ENCODE peak calls at places on chromosomes 2 and 18, in four cellular contexts. One of them, this sample, is unnamed.
A peak's percentile ranks its signal among the peaks of the same experiment; 100 is the strongest.

GRCh38 chr2:212451786-212452200 is 86.8 kb downstream of the ERBB4 start:
- DNase-seq in HepG2: peak; percentile 99
- DNase-seq in H1: no peak
- DNase-seq in K562: no peak
- DNase-seq in this sample: peak; percentile 1

GRCh38 chr2:11995381-11995947 is 249.0 kb downstream of the LPIN1 start:
- DNase-seq in HepG2: no peak
- DNase-seq in H1: no peak
- DNase-seq in K562: no peak
- DNase-seq in this sample: no peak

GRCh38 chr2:75431276-75431675 is 129.5 kb downstream of the EVA1A start:
- DNase-seq in HepG2: no peak
- DNase-seq in H1: no peak
- DNase-seq in K562: no peak
- DNase-seq in this sample: no peak

GRCh38 chr2:53177342-53177741 is 590.3 kb upstream of the CHAC2 start:
- DNase-seq in HepG2: no peak
- DNase-seq in H1: no peak
- DNase-seq in K562: no peak
- DNase-seq in this sample: no peak

GRCh38 chr2:218694405-218695145 is 16.1 kb upstream of the TTLL4 start:
- DNase-seq in HepG2: no peak
- DNase-seq in H1: no peak
- DNase-seq in K562: no peak
- DNase-seq in this sample: no peak

GRCh38 chr2:168422584-168422983 is 33.5 kb upstream of the CERS6 start:
- DNase-seq in HepG2: no peak
- DNase-seq in H1: no peak
- DNase-seq in K562: no peak
- DNase-seq in this sample: no peak

GRCh38 chr2:68251187-68251854 is 1.0 kb downstream of the PPP3R1 start:
- DNase-seq in HepG2: peak; percentile 84
- DNase-seq in H1: peak; percentile 25
- DNase-seq in K562: peak; percentile 88
- DNase-seq in this sample: peak; percentile 86

GRCh38 chr2:242011991-242012764 is 142.6 kb downstream of the RTP5 start:
- DNase-seq in HepG2: no peak
- DNase-seq in H1: no peak
- DNase-seq in K562: no peak
- DNase-seq in this sample: no peak

GRCh38 chr2:88355486-88355885 is 97.0 kb downstream of the FOXI3 start:
- DNase-seq in HepG2: no peak
- DNase-seq in H1: peak; percentile 46
- DNase-seq in K562: no peak
- DNase-seq in this sample: no peak

GRCh38 chr2:128093762-128094161 is 2.8 kb downstream of the UGGT1 start:
- DNase-seq in HepG2: no peak
- DNase-seq in H1: no peak
- DNase-seq in K562: no peak
- DNase-seq in this sample: no peak

DNA sequence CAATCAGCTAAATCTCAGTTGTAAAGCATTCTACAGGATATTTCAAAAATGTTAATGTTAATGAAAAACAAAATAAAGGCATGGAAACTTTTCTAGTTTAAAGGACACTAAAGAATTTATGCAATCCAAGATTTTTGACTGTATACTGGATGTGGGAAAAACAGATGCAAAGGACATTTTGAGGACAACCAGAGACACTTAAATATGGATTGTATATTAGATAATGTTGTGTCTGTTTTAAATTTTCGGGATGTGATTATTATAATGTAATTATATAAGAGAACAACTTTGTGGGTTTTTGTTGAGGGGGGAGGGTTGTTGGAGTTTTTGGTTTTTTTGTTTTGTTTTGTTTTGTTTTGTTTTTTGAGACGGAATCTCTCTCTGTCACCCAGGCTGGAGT is 30.9 kb downstream of the PSMA8 start:
- DNase-seq in HepG2: no peak
- DNase-seq in H1: no peak
- DNase-seq in K562: no peak
- DNase-seq in this sample: no peak
- TF ChIP-seq JUN in HepG2: no peak
- TF ChIP-seq JUN in H1: no peak
- TF ChIP-seq JUN in K562: no peak
- TF ChIP-seq JUN in this sample: no peak

GRCh38 chr2:223908304-223909047 is 36.7 kb downstream of the WDFY1 start:
- DNase-seq in HepG2: peak; percentile 97
- DNase-seq in H1: no peak
- DNase-seq in K562: no peak
- DNase-seq in this sample: no peak
- TF ChIP-seq MAFK in HepG2: no peak
- TF ChIP-seq MAFK in H1: no peak
- TF ChIP-seq MAFK in K562: no peak
- TF ChIP-seq MAFK in this sample: no peak

GRCh38 chr2:6181525-6182270 is 489.5 kb downstream of the SOX11 start:
- DNase-seq in HepG2: no peak
- DNase-seq in H1: no peak
- DNase-seq in K562: no peak
- DNase-seq in this sample: peak; percentile 53

GRCh38 chr2:6183231-6183630 is 491.0 kb downstream of the SOX11 start:
- DNase-seq in HepG2: no peak
- DNase-seq in H1: no peak
- DNase-seq in K562: no peak
- DNase-seq in this sample: no peak

GRCh38 chr2:6184532-6185302 is 492.5 kb downstream of the SOX11 start:
- DNase-seq in HepG2: peak; percentile 15
- DNase-seq in H1: no peak
- DNase-seq in K562: no peak
- DNase-seq in this sample: no peak

DNA sequence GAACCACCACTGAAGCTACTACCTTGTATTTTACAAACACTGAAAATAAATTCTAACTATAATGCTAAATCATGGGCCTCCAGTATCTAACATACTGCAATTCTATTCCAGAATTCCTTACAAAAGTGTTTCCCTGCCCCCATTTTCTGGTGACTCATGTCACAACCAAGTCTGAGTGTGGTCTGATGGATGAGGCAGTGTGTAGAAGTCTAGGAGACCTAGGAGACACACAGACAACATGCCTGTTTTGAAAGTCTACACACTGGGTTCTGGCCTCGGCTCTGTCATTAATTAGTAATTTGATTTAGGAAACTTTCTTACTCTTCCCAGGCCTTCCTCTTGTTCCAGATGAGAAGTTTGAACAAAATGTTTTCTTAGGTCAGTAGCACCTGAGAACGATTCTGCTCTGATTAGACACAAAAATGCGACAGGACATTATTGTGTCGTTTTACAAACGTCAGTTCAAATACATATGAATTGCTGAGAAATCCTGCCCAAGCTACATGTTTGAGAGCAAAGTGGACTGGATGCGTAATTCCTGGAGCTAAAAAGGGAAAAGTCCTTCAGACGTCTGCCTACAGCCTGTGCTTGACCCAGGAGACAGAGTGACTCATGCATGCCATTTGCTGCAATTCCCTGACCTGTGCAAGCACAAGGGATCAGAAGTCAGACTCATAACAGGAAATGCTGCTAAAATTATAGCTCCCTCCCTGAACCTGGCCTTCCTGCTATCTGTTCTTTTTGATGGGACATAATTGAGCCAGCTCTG is 494.3 kb downstream of the SOX11 start:
- DNase-seq in HepG2: peak; percentile 59
- DNase-seq in H1: no peak
- DNase-seq in K562: no peak
- DNase-seq in this sample: peak; percentile 88
- TF ChIP-seq HDAC2 in HepG2: no peak
- TF ChIP-seq HDAC2 in H1: no peak
- TF ChIP-seq HDAC2 in K562: no peak
- TF ChIP-seq HDAC2 in this sample: no peak

DNA sequence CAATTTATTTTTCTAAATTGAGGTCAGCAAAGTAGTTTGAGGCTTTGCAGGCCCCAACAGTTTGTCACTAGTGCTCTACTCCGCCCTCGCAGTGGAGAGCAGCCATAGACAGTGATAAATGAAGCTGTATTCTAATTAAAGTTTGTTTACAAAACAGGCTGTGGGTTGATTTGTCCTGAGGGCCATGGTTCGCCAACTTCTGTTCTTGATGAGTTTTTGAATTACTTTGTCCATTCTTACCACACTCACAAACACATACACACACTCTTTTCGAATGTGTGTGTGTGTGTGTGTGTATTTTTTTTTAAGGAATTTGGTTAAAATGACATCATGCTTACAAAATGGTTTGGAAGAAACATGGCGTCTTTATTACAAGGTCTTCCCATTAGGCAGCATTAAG is 68.6 kb downstream of the MTCL1 start:
- DNase-seq in HepG2: no peak
- DNase-seq in H1: no peak
- DNase-seq in K562: no peak
- DNase-seq in this sample: no peak
- TF ChIP-seq JUN in HepG2: no peak
- TF ChIP-seq JUN in H1: no peak
- TF ChIP-seq JUN in K562: no peak
- TF ChIP-seq JUN in this sample: no peak

This sample was measured in A549.